ENCODE peak calls at places on chromosomes 1 and 21, in eight cellular contexts. K is colonic mucosa, V is type B pancreatic cell, Y is AG09309, C is WTC11, U is HFFc6, S is stomach, T is GM12865. D is an unnamed sample.

GRCh38 chr21:38804617-38805281 is 980 bp upstream of the ETS2 start:
- DNase-seq in Y (no peak), T (peak), C (peak), K (peak), U (no peak), V (no peak), S (peak), D (peak)

GRCh38 chr1:14945132-14946010 is 208.2 kb upstream of the TMEM51 start:
- DNase-seq in U (peak), K (peak), V (no peak), C (peak), T (no peak), Y (peak), S (peak), D (peak)

GRCh38 chr21:41604583-41605041 is 96.7 kb upstream of the TMPRSS2 start:
- DNase-seq in T (no peak), K (no peak), U (no peak), V (no peak), Y (no peak), S (no peak), C (peak), D (no peak)

GRCh38 chr21:16633851-16634521 is 878.9 kb upstream of the CXADR start:
- DNase-seq in T (no peak), C (no peak), S (no peak), Y (no peak), U (no peak), V (no peak), K (no peak), D (no peak)

GRCh38 chr1:235329139-235329808 is 904 bp downstream of the GGPS1 start:
- DNase-seq in K (peak), S (peak), V (no peak), T (peak), Y (no peak), C (peak), U (peak), D (no peak)

GRCh38 chr1:176521211-176521610 is 58.2 kb downstream of the PAPPA2 start:
- DNase-seq in S (no peak), C (no peak), T (no peak), Y (no peak), K (no peak), U (no peak), V (no peak), D (no peak)

GRCh38 chr1:246680180-246680579 is 44.0 kb upstream of the SCCPDH start:
- DNase-seq in K (no peak), U (peak), S (no peak), T (no peak), Y (no peak), V (no peak), C (no peak), D (no peak)

GRCh38 chr1:107936498-107937481 is 28.2 kb downstream of the VAV3 start:
- DNase-seq in T (peak), K (no peak), V (no peak), C (peak), Y (peak), S (peak), U (peak), D (peak)

GRCh38 chr1:201019321-201019977 is 4.1 kb downstream of the KIF21B start:
- DNase-seq in S (peak), T (peak), V (no peak), C (no peak), U (no peak), Y (no peak), K (peak), D (peak)

GRCh38 chr1:153629971-153630370 is 1.7 kb downstream of the S100A1 start:
- DNase-seq in S (no peak), V (no peak), C (no peak), U (no peak), K (no peak), Y (no peak), T (no peak), D (no peak)

GRCh38 chr1:12161324-12161661 is 5.5 kb upstream of the TNFRSF1B start:
- DNase-seq in V (no peak), T (no peak), S (no peak), C (no peak), K (no peak), U (no peak), Y (no peak), D (no peak)

GRCh38 chr1:28986296-28986910 is 72.0 kb downstream of the EPB41 start:
- DNase-seq in U (no peak), K (no peak), Y (no peak), C (no peak), V (no peak), S (no peak), T (no peak), D (no peak)

GRCh38 chr1:11422701-11423100 is 56.3 kb upstream of the DISP3 start:
- DNase-seq in C (no peak), U (no peak), S (no peak), V (no peak), Y (no peak), K (no peak), T (no peak), D (no peak)

GRCh38 chr1:154403300-154403943 is 1.7 kb upstream of the IL6R start:
- DNase-seq in V (no peak), U (no peak), C (no peak), K (no peak), T (no peak), Y (no peak), S (no peak), D (no peak)

GRCh38 chr1:156493749-156494148 is 6.8 kb downstream of the MEF2D start:
- DNase-seq in U (no peak), Y (no peak), T (no peak), V (no peak), S (no peak), K (no peak), C (no peak), D (no peak)

GRCh38 chr1:58922302-58923089 is 138.6 kb upstream of the JUN start:
- DNase-seq in K (peak), U (no peak), Y (no peak), T (peak), S (peak), C (no peak), V (no peak), D (peak)

GRCh38 chr1:223712856-223713494 is 636 bp downstream of the CAPN2 start:
- DNase-seq in S (no peak), T (peak), Y (no peak), C (no peak), V (no peak), U (no peak), K (no peak), D (no peak)

GRCh38 chr1:207346562-207346912 is 25.1 kb downstream of the CD55 start:
- DNase-seq in K (no peak), C (no peak), T (no peak), Y (no peak), S (no peak), V (no peak), U (no peak), D (no peak)

GRCh38 chr1:98702976-98703375 is 41.5 kb downstream of the SNX7 start:
- DNase-seq in Y (peak), K (no peak), T (no peak), C (no peak), S (no peak), V (no peak), U (peak), D (peak)

GRCh38 chr1:29388884-29389283 is 152.6 kb downstream of the PTPRU start:
- DNase-seq in C (no peak), U (no peak), T (no peak), Y (no peak), K (no peak), V (no peak), S (no peak), D (no peak)

GRCh38 chr21:45325206-45326168 is 37.8 kb upstream of the POFUT2 start:
- DNase-seq in Y (no peak), K (no peak), U (no peak), V (no peak), T (no peak), S (no peak), C (no peak), D (no peak)

GRCh38 chr1:61536174-61536573 is 188.8 kb downstream of the TM2D1 start:
- DNase-seq in U (no peak), T (no peak), V (no peak), C (no peak), K (no peak), S (no peak), Y (no peak), D (no peak)

GRCh38 chr21:45506836-45507522 is 35.3 kb downstream of the SLC19A1 start:
- DNase-seq in V (peak), K (no peak), C (no peak), U (no peak), S (no peak), Y (no peak), T (no peak), D (no peak)

GRCh38 chr1:89873757-89874156 is 52.9 kb downstream of the LRRC8D start:
- DNase-seq in K (no peak), U (peak), S (no peak), V (no peak), Y (peak), T (no peak), C (no peak), D (peak)

GRCh38 chr1:52179073-52179472 is 37.2 kb downstream of the ZFYVE9 start:
- DNase-seq in C (no peak), Y (no peak), T (no peak), V (no peak), K (no peak), U (no peak), S (no peak), D (no peak)

GRCh38 chr1:177511036-177511435 is 340.3 kb downstream of the BRINP2 start:
- DNase-seq in K (no peak), C (no peak), Y (no peak), T (no peak), U (no peak), V (no peak), S (no peak), D (peak)

GRCh38 chr1:246659594-246660140 is 64.5 kb upstream of the SCCPDH start:
- DNase-seq in T (peak), S (no peak), C (no peak), U (no peak), V (no peak), Y (no peak), K (no peak), D (no peak)

GRCh38 chr1:236576004-236576403 is 28.3 kb downstream of the HEATR1 start:
- DNase-seq in C (no peak), V (no peak), K (no peak), U (peak), Y (peak), T (no peak), S (no peak), D (peak)

GRCh38 chr21:38756746-38757145 is 49.0 kb upstream of the ETS2 start:
- DNase-seq in K (no peak), S (no peak), U (peak), T (no peak), Y (no peak), C (no peak), V (no peak), D (peak)

DNA sequence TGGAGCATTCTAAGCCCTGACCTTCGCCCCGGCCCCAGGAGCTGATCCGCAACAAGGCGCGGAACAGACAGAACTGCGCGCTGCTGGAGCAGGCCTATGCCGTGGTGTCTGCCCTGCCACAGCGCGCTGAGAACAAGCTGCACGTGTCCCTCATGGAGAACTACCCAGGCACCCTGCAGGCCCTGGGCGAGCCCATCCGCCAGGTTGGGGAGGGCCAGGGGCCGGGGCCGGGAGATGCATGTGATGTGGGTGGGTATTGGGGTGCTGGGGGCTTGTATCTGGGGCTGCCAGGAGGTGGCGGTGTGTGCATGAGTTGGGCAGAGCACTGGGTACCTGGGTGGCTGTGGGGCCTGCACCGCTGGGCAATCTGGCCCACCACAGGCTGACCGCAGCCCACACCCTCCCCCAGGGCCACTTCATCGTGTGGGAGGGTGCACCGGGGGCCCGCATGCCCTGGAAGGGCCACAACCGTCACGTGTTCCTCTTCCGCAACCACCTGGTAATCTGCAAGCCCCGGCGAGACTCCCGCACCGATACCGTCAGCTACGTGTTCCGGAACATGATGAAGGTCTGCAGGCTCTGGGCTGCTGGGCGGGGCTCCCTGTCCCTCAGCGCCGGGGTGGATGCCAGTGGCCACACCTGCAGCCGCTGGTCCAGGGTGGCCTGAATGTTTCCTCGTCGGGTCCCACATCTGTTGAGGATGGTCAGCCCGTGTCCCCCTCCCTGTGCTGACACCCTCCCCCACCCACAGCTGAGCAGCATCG is 65.8 kb downstream of the TRIM11 start:
- DNase-seq in K (no peak), S (no peak), V (peak), C (peak), T (peak), U (no peak), Y (no peak), D (no peak)
- TF ChIP-seq CTCF in K (peak), S (no peak), V (peak), C (peak), T (peak), U (peak), Y (peak), D (peak)

DNA sequence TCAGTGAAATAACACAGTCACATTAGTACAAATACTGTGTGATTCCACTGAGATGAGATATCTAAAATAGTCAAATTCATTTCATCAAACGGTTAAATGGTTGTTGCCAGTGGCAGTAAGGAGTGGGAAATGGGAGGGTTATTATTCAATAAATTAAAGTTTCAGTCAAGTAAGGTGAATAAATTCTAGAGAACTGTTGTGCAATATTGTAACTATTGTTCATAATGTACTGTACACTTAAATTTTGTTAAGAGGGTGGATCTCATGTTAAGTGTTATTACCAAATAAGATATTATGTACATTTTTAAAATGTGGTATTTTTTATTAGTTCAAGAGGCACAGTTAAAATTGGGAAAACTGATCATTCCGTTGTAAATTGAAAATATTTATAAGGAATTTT is 463.3 kb upstream of the BRINP3 start:
- DNase-seq in C (no peak), T (no peak), K (no peak), Y (no peak), U (no peak), V (no peak), S (no peak), D (no peak)
- TF ChIP-seq CTCF in C (no peak), T (no peak), K (no peak), Y (no peak), U (no peak), V (no peak), S (no peak), D (no peak)

DNA sequence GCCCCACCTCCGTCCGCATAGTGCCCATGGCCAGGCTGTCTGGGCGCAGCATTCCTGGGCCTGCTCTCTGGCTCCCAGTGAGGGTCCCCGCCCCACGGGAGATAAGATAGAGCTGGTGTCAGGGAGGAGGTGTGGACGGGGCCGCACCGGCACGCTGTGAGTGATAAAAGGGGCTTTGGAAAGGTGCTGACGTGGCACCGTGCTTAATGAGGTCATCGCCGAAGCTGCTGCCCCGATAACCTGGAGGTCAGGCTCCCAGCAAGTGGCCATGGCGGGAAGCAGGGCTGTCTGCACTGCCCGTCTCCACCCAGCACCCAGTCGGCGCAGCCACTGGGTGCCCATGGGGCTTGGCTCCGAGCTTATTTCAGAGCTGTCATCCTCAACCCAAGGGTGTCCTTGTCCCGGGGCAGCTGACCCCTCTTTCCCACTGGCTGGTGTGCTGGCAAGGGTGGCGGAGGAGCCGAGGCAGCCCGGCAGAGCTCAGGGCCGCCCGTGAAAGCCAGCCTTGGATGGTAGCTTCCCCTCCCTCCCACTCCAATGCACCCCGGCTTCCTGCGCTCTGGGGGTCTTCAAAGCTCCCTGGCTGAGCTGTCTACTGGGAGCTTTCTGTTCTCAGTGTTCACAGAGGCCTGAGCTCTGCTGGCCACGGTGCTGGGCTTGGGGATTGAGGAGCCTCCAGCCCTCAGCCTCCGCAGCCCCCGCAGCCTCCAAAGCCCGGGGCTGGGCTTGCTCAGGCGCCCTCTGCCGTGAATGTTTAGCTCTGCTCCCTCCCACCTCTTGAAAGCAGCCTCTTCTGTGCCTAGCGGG is 105.1 kb upstream of the ARHGEF16 start:
- DNase-seq in T (no peak), Y (no peak), V (no peak), U (no peak), C (no peak), S (peak), K (no peak), D (peak)
- TF ChIP-seq CTCF in T (no peak), Y (peak), V (peak), U (peak), C (no peak), S (no peak), K (no peak), D (peak)

DNA sequence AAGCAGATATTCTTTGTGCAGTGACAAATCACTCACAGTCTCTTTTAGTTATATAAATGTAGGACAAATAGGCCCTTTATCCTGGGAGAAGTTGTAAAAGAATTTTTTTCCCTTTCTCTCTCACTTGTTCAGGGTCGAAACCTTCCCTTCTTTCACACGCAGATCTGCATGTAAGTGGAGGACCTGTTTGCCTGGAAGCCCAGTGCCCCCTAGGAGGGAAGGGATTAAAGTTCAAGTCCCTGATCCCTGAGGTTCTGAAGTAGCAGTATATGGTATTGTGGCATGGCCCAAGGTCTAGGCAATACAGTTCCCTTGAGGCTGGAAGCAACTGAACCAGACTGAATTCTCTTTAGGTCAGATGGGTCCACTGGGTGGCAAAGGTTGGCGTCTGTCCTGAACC is 48.6 kb upstream of the PTGFRN start:
- DNase-seq in Y (no peak), K (no peak), C (no peak), V (no peak), U (no peak), T (no peak), S (no peak), D (no peak)
- TF ChIP-seq CTCF in Y (no peak), K (no peak), C (no peak), V (no peak), U (no peak), T (no peak), S (no peak), D (no peak)